ENCODE peak calls at places on chromosomes 4 and X, in eight cellular contexts. K, I, J, Z, Q, L, E and D are unnamed samples.

GRCh38 chrX:54248309-54248708 is 65.3 kb upstream of the FAM120C start:
- DNase-seq in K (no peak), I (peak; percentile 7), J (no peak), Z (no peak), Q (peak; percentile 38), L (no peak), E (peak; percentile 5), D (no peak)

GRCh38 chr4:140150636-140150885 is 3.4 kb downstream of the MAML3 start:
- DNase-seq in K (peak; percentile 84), I (no peak), J (peak; percentile 92), Z (no peak), Q (no peak), L (no peak), E (no peak), D (no peak)

GRCh38 chr4:5571646-5572045 is 136.7 kb downstream of the EVC2 start:
- DNase-seq in K (no peak), I (no peak), J (no peak), Z (no peak), Q (no peak), L (no peak), E (no peak), D (no peak)

GRCh38 chr4:109211671-109212070 is 90.8 kb downstream of the COL25A1 start:
- DNase-seq in K (no peak), I (no peak), J (no peak), Z (no peak), Q (no peak), L (no peak), E (no peak), D (no peak)

GRCh38 chrX:82163701-82164100 is 961.8 kb downstream of the SH3BGRL start:
- DNase-seq in K (no peak), I (no peak), J (no peak), Z (no peak), Q (no peak), L (peak; percentile 3), E (no peak), D (no peak)

GRCh38 chr4:130147618-130148017 is 1051.7 kb downstream of the C4orf33 start:
- DNase-seq in K (no peak), I (peak; percentile 37), J (no peak), Z (no peak), Q (no peak), L (no peak), E (no peak), D (no peak)

GRCh38 chr4:73527196-73527595 is 45.7 kb downstream of the AFM start:
- DNase-seq in K (no peak), I (no peak), J (no peak), Z (no peak), Q (no peak), L (no peak), E (no peak), D (no peak)

GRCh38 chrX:153779891-153780677 is 757 bp upstream of the SRPK3 start:
- DNase-seq in K (peak; percentile 78), I (no peak), J (no peak), Z (no peak), Q (no peak), L (no peak), E (no peak), D (no peak)

GRCh38 chr4:19051751-19052296 is 1030.3 kb upstream of the LCORL start:
- DNase-seq in K (no peak), I (no peak), J (no peak), Z (no peak), Q (no peak), L (no peak), E (no peak), D (no peak)

GRCh38 chr4:188147776-188148175 is 8.5 kb downstream of the TRIML1 start:
- DNase-seq in K (no peak), I (no peak), J (no peak), Z (no peak), Q (no peak), L (no peak), E (no peak), D (no peak)

GRCh38 chrX:96538104-96538725 is 146.4 kb upstream of the DIAPH2 start:
- DNase-seq in K (no peak), I (no peak), J (no peak), Z (no peak), Q (no peak), L (no peak), E (no peak), D (no peak)

GRCh38 chr4:60913026-60913425 is 287.1 kb upstream of the ADGRL3 start:
- DNase-seq in K (no peak), I (no peak), J (no peak), Z (no peak), Q (no peak), L (no peak), E (no peak), D (no peak)

GRCh38 chr4:62871057-62871456 is 1538.2 kb downstream of the TECRL start:
- DNase-seq in K (no peak), I (no peak), J (no peak), Z (no peak), Q (no peak), L (no peak), E (no peak), D (no peak)

GRCh38 chrX:110218591-110218990 is 99.3 kb downstream of the AMMECR1 start:
- DNase-seq in K (no peak), I (no peak), J (no peak), Z (no peak), Q (no peak), L (no peak), E (no peak), D (no peak)

GRCh38 chrX:46208225-46208854 is 336.9 kb downstream of the ZNF674 start:
- DNase-seq in K (no peak), I (no peak), J (no peak), Z (no peak), Q (peak; percentile 1), L (peak; percentile 25), E (peak; percentile 20), D (no peak)

GRCh38 chr4:186685744-186686143 is 37.9 kb downstream of the FAT1 start:
- DNase-seq in K (no peak), I (peak; percentile 26), J (no peak), Z (no peak), Q (no peak), L (peak; percentile 69), E (peak; percentile 61), D (no peak)

GRCh38 chr4:2867758-2868491 is 24.3 kb downstream of the ADD1 start:
- DNase-seq in K (peak; percentile 67), I (no peak), J (no peak), Z (no peak), Q (no peak), L (no peak), E (no peak), D (no peak)

GRCh38 chrX:20523626-20524312 is 257.1 kb upstream of the RPS6KA3 start:
- DNase-seq in K (no peak), I (no peak), J (no peak), Z (no peak), Q (peak; percentile 14), L (no peak), E (no peak), D (no peak)

GRCh38 chrX:133989491-133989890 is 4.1 kb upstream of the GPC3 start:
- DNase-seq in K (no peak), I (no peak), J (no peak), Z (no peak), Q (no peak), L (no peak), E (no peak), D (no peak)

GRCh38 chr4:159129822-159130550 is 27.1 kb downstream of the RAPGEF2 start:
- DNase-seq in K (no peak), I (no peak), J (no peak), Z (no peak), Q (no peak), L (no peak), E (no peak), D (no peak)

GRCh38 chrX:21581479-21581878 is 76.7 kb downstream of the KLHL34 start:
- DNase-seq in K (no peak), I (no peak), J (no peak), Z (no peak), Q (no peak), L (no peak), E (no peak), D (no peak)

GRCh38 chr4:38499101-38499500 is 164.9 kb upstream of the KLF3 start:
- DNase-seq in K (no peak), I (no peak), J (no peak), Z (no peak), Q (no peak), L (no peak), E (no peak), D (no peak)

GRCh38 chrX:45771114-45771513 is 570.4 kb upstream of the DIPK2B start:
- DNase-seq in K (no peak), I (no peak), J (no peak), Z (no peak), Q (peak; percentile 37), L (peak; percentile 84), E (peak; percentile 92), D (no peak)

GRCh38 chr4:122129061-122129460 is 23.1 kb upstream of the BLTP1 start:
- DNase-seq in K (no peak), I (no peak), J (no peak), Z (no peak), Q (no peak), L (no peak), E (no peak), D (no peak)

GRCh38 chrX:145821291-145821897 is 3.8 kb downstream of the SLITRK2 start:
- DNase-seq in K (peak; percentile 96), I (peak; percentile 68), J (no peak), Z (peak; percentile 80), Q (no peak), L (no peak), E (no peak), D (peak; percentile 42)

GRCh38 chr4:18291981-18292380 is 270.4 kb upstream of the LCORL start:
- DNase-seq in K (no peak), I (no peak), J (no peak), Z (no peak), Q (no peak), L (no peak), E (no peak), D (no peak)

GRCh38 chr4:26466871-26467270 is 23.4 kb downstream of the CCKAR start:
- DNase-seq in K (no peak), I (no peak), J (no peak), Z (no peak), Q (no peak), L (no peak), E (no peak), D (no peak)

GRCh38 chrX:15441464-15441863 is 51.7 kb downstream of the PIR start:
- DNase-seq in K (no peak), I (no peak), J (no peak), Z (no peak), Q (no peak), L (no peak), E (no peak), D (no peak)

GRCh38 chrX:131199086-131199485 is 90.0 kb downstream of the IGSF1 start:
- DNase-seq in K (no peak), I (no peak), J (no peak), Z (no peak), Q (no peak), L (no peak), E (no peak), D (peak; percentile 1)

GRCh38 chr4:140721088-140721421 is 35.1 kb downstream of the TBC1D9 start:
- DNase-seq in K (no peak), I (no peak), J (no peak), Z (no peak), Q (no peak), L (no peak), E (no peak), D (no peak)

GRCh38 chr4:129446074-129446473 is 350.1 kb downstream of the C4orf33 start:
- DNase-seq in K (no peak), I (no peak), J (no peak), Z (no peak), Q (no peak), L (peak; percentile 24), E (no peak), D (no peak)

GRCh38 chrX:120244735-120245498 is 5.7 kb upstream of the ZBTB33 start:
- DNase-seq in K (peak; percentile 85), I (peak; percentile 64), J (peak; percentile 84), Z (peak; percentile 26), Q (peak; percentile 77), L (peak; percentile 48), E (peak; percentile 39), D (peak; percentile 42)

GRCh38 chrX:48918644-48919340 is at the start of gene PIM2:
- DNase-seq in K (peak; percentile 98), I (peak; percentile 78), J (peak; percentile 92), Z (peak; percentile 83), Q (peak; percentile 92), L (peak; percentile 49), E (no peak), D (peak; percentile 69)

GRCh38 chr4:38177792-38178665 is 217.8 kb downstream of the PTTG2 start:
- DNase-seq in K (no peak), I (no peak), J (peak; percentile 91), Z (no peak), Q (no peak), L (no peak), E (no peak), D (peak; percentile 37)